ENCODE peak calls at places on chromosomes 2 and 18, in seven cellular contexts. X, D, B, M, W, L and V are unnamed samples.

GRCh38 chr2:177187631-177188312 is 24.8 kb upstream of the HNRNPA3 start:
- DNase-seq in X (peak), D (no peak), B (no peak), M (no peak), W (peak), L (no peak), V (no peak)

GRCh38 chr2:175855236-175855635 is 146.8 kb downstream of the LNPK start:
- DNase-seq in X (no peak), D (no peak), B (no peak), M (no peak), W (no peak), L (no peak), V (no peak)

GRCh38 chr2:20602803-20603202 is 48.1 kb downstream of the HS1BP3 start:
- DNase-seq in X (no peak), D (no peak), B (no peak), M (no peak), W (no peak), L (no peak), V (no peak)

GRCh38 chr2:134275058-134275862 is 21.4 kb downstream of the MGAT5 start:
- DNase-seq in X (no peak), D (no peak), B (no peak), M (no peak), W (no peak), L (no peak), V (no peak)

GRCh38 chr2:41782306-41783158 is 265.3 kb upstream of the PKDCC start:
- DNase-seq in X (peak), D (no peak), B (no peak), M (peak), W (peak), L (peak), V (peak)

GRCh38 chr18:45739848-45740247 is 15.9 kb downstream of the SLC14A1 start:
- DNase-seq in X (no peak), D (no peak), B (no peak), M (no peak), W (no peak), L (no peak), V (no peak)

GRCh38 chr18:45874501-45875184 is 49.2 kb downstream of the SIGLEC15 start:
- DNase-seq in X (no peak), D (no peak), B (no peak), M (no peak), W (no peak), L (no peak), V (no peak)

GRCh38 chr2:225113356-225114015 is 71.2 kb upstream of the DOCK10 start:
- DNase-seq in X (no peak), D (no peak), B (no peak), M (no peak), W (no peak), L (no peak), V (no peak)

GRCh38 chr18:62937065-62937464 is 221.7 kb downstream of the PHLPP1 start:
- DNase-seq in X (no peak), D (no peak), B (no peak), M (no peak), W (peak), L (peak), V (no peak)

GRCh38 chr2:168432565-168433186 is 23.4 kb upstream of the CERS6 start:
- DNase-seq in X (no peak), D (no peak), B (no peak), M (no peak), W (no peak), L (no peak), V (no peak)

GRCh38 chr2:6723865-6724571 is 141.7 kb downstream of the CMPK2 start:
- DNase-seq in X (no peak), D (no peak), B (no peak), M (no peak), W (no peak), L (no peak), V (no peak)

GRCh38 chr2:99101697-99102096 is 39.8 kb upstream of the C2orf15 start:
- DNase-seq in X (no peak), D (no peak), B (no peak), M (no peak), W (peak), L (no peak), V (no peak)

GRCh38 chr18:52348209-52348608 is 8.2 kb downstream of the DCC start:
- DNase-seq in X (no peak), D (no peak), B (no peak), M (no peak), W (peak), L (peak), V (peak)

GRCh38 chr18:36509646-36510197 is 212.2 kb downstream of the FHOD3 start:
- DNase-seq in X (no peak), D (peak), B (no peak), M (no peak), W (no peak), L (no peak), V (no peak)

GRCh38 chr2:12555012-12555645 is 161.6 kb upstream of the TRIB2 start:
- DNase-seq in X (peak), D (no peak), B (no peak), M (no peak), W (peak), L (no peak), V (no peak)

GRCh38 chr2:108031471-108031941 is 45.2 kb downstream of the SLC5A7 start:
- DNase-seq in X (no peak), D (no peak), B (no peak), M (no peak), W (no peak), L (no peak), V (no peak)

GRCh38 chr2:70986499-70987189 is 8.0 kb downstream of the TEX261 start:
- DNase-seq in X (no peak), D (peak), B (no peak), M (no peak), W (no peak), L (no peak), V (no peak)

GRCh38 chr2:238649123-238649522 is 198.8 kb upstream of the TWIST2 start:
- DNase-seq in X (no peak), D (no peak), B (no peak), M (no peak), W (no peak), L (no peak), V (no peak)

GRCh38 chr2:237283136-237283928 is 130.6 kb downstream of the COL6A3 start:
- DNase-seq in X (no peak), D (no peak), B (no peak), M (no peak), W (no peak), L (no peak), V (no peak)

GRCh38 chr18:3448845-3449701 is 899 bp upstream of the TGIF1 start:
- DNase-seq in X (peak), D (peak), B (peak), M (peak), W (peak), L (peak), V (peak)

GRCh38 chr2:197306691-197307030 is 3.9 kb downstream of the ANKRD44 start:
- DNase-seq in X (peak), D (no peak), B (no peak), M (peak), W (no peak), L (no peak), V (no peak)

GRCh38 chr2:182522930-182523541 is 96.2 kb upstream of the PDE1A start:
- DNase-seq in X (no peak), D (no peak), B (no peak), M (no peak), W (no peak), L (no peak), V (no peak)

GRCh38 chr2:11482473-11483031 is 16.6 kb upstream of the E2F6 start:
- DNase-seq in X (no peak), D (no peak), B (no peak), M (no peak), W (no peak), L (no peak), V (peak)

GRCh38 chr2:104863585-104864279 is 9.8 kb downstream of the POU3F3 start:
- DNase-seq in X (no peak), D (no peak), B (no peak), M (no peak), W (no peak), L (no peak), V (peak)
- TF ChIP-seq CTCF in X (no peak), D (no peak), B (no peak), M (no peak), W (no peak), L (no peak), V (no peak)

GRCh38 chr2:130822766-130823165 is 13.9 kb upstream of the ARHGEF4 start:
- DNase-seq in X (no peak), D (no peak), B (no peak), M (no peak), W (no peak), L (no peak), V (no peak)

GRCh38 chr2:130819915-130820861 is 16.5 kb upstream of the ARHGEF4 start:
- DNase-seq in X (peak), D (no peak), B (no peak), M (no peak), W (peak), L (no peak), V (peak)

GRCh38 chr2:130818809-130819208 is 17.9 kb upstream of the ARHGEF4 start:
- DNase-seq in X (no peak), D (no peak), B (no peak), M (no peak), W (no peak), L (no peak), V (no peak)

GRCh38 chr2:130821867-130822266 is 14.8 kb upstream of the ARHGEF4 start:
- DNase-seq in X (no peak), D (no peak), B (no peak), M (no peak), W (no peak), L (no peak), V (no peak)

DNA sequence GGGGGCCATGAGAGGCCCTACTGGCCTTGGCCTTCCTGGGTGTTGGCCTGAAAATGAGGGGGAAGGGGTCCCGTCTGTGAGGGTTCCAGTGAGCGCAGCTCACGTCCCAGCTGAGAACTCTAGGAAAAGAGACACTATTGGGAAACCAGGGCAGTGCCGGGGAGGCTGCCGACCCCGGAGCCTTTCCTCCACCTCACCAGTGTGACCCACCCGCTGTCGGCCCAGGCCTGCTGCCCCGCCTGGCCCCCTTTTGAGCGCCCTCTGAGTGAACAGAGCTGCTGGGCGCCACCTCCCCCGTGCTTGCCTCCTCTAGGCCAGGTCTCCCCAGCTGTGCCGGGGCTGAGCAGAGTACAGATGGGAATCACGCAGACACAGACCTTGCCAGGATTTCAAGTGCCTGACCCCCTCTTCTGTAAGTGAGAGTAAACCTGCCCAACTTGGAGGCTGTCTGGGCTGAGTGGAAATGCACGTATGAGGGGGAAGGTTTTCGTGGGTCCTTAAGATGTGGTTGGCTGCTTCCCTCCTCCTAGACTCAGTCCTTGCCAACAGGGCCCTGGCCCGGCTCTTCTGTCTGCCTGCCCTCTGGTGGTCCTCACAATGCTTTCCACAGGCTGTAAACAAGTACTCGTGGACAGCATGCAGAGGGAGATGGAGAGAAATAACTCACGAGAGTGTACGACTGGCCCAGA is 17.3 kb upstream of the ARHGEF4 start:
- DNase-seq in X (no peak), D (no peak), B (no peak), M (no peak), W (no peak), L (no peak), V (no peak)
- TF ChIP-seq CTCF in X (no peak), D (no peak), B (no peak), M (no peak), W (no peak), L (no peak), V (no peak)

GRCh38 chr18:273525-273924 is 5.7 kb upstream of the THOC1 start:
- DNase-seq in X (no peak), D (no peak), B (no peak), M (no peak), W (no peak), L (no peak), V (no peak)

GRCh38 chr18:272650-273049 is 4.8 kb upstream of the THOC1 start:
- DNase-seq in X (no peak), D (no peak), B (no peak), M (no peak), W (no peak), L (no peak), V (no peak)

GRCh38 chr18:269480-270090 is 1.7 kb upstream of the THOC1 start:
- DNase-seq in X (no peak), D (no peak), B (no peak), M (no peak), W (no peak), L (no peak), V (no peak)

GRCh38 chr18:267380-267687 is 513 bp downstream of the THOC1 start:
- DNase-seq in X (no peak), D (no peak), B (no peak), M (no peak), W (no peak), L (peak), V (no peak)

DNA sequence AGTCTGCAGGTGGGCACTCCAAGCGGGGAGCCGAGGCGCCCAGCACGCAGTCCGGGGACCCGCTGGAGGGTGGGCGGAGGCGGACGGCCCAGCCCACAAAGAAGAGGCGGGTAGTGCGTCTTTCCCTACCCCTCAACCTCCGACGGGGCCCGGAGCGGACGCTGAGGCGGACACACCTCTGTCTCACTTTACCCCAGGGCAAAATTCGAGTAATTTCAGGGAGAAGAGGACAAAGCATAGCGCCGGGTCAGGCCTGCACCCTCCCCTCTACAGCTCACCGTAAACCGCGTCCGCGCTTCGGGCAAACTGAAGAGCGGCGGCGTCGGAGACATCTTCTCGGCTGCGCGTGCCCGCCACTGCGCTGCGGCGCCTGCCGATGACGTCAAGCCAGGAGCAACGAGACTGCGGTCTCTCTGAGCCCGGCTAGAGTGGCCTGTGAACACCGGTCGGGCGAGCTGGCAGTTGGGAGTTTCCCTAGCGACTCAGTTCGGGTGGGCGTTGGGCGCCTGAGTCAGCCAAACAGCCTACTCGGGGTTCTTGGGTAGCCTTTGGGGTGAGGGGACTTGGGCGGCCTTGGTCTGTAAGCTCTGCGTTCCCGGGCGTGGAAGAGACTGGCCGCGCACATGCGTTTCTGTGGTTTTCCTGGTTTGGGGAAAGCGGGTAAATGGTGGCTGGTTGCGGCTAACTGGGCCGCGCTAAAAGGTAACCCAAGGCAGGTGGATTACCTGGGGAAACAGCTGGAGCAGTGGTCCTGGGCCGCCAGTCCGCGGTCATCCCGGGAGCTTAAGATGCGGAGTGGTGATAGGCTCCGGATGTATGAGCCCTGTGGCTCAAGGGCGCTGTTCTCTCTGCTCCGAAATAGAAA is at the start of gene THOC1:
- DNase-seq in X (peak), D (peak), B (peak), M (peak), W (peak), L (peak), V (peak)
- TF ChIP-seq CTCF in X (no peak), D (no peak), B (no peak), M (no peak), W (no peak), L (no peak), V (no peak)

GRCh38 chr2:112688086-112688880 is 32.5 kb upstream of the NT5DC4 start:
- DNase-seq in X (no peak), D (peak), B (no peak), M (no peak), W (no peak), L (peak), V (no peak)

GRCh38 chr2:112684415-112684775 is 36.4 kb upstream of the NT5DC4 start:
- DNase-seq in X (no peak), D (no peak), B (no peak), M (no peak), W (no peak), L (no peak), V (no peak)

GRCh38 chr2:112686348-112687217 is 34.2 kb upstream of the NT5DC4 start:
- DNase-seq in X (no peak), D (peak), B (no peak), M (no peak), W (no peak), L (no peak), V (no peak)

GRCh38 chr2:112683550-112684414 is 37.0 kb upstream of the NT5DC4 start:
- DNase-seq in X (peak), D (no peak), B (no peak), M (no peak), W (no peak), L (no peak), V (no peak)

DNA sequence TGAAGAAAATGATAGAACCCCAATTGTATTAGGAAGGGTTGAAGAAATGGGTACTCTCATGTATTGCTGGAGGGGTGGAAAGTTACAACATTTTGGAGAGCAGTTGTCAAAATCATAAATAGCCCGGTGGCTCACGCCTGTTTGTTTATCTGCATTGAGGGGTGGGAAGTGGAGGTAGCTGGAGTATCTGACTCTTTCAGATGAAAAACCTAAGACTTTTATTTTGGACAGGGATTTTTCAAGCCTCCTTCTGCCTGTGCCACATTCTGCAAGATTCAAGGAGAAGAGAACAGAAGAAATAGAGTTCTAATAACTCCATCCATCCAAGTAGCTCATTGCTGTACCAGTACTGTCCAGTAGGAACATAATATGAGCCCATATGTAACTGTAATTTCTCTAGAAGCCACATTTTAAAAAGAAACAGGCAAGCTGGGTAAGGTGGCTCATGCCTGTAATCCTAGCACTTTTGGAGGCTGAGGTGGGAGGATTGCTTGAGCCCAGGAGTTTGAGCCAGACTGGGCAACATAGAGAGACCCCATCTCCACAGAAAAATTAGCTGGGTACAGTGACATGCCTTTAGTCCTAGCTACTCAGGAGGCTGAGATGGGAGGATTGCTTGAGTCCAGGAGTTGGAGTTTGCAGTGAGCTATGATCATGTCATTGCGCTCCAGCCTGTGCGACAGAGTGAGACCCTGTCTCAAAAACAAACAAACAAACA is 35.5 kb upstream of the NT5DC4 start:
- DNase-seq in X (no peak), D (no peak), B (no peak), M (no peak), W (no peak), L (peak), V (no peak)
- TF ChIP-seq CTCF in X (peak), D (no peak), B (no peak), M (no peak), W (peak), L (no peak), V (peak)

GRCh38 chr2:201828235-201828634 is 21.9 kb downstream of the CDK15 start:
- DNase-seq in X (no peak), D (no peak), B (no peak), M (no peak), W (no peak), L (no peak), V (no peak)
- TF ChIP-seq CTCF in X (no peak), D (no peak), B (no peak), M (no peak), W (no peak), L (no peak), V (no peak)

GRCh38 chr2:172997031-172997430 is 78.6 kb upstream of the MAP3K20 start:
- DNase-seq in X (no peak), D (no peak), B (no peak), M (no peak), W (no peak), L (no peak), V (no peak)

GRCh38 chr2:172998547-172998946 is 77.1 kb upstream of the MAP3K20 start:
- DNase-seq in X (peak), D (no peak), B (no peak), M (no peak), W (peak), L (no peak), V (no peak)

GRCh38 chr2:172993924-172994717 is 81.5 kb upstream of the MAP3K20 start:
- DNase-seq in X (no peak), D (no peak), B (no peak), M (no peak), W (no peak), L (no peak), V (no peak)

GRCh38 chr2:172996387-172996961 is 79.2 kb upstream of the MAP3K20 start:
- DNase-seq in X (no peak), D (no peak), B (no peak), M (no peak), W (no peak), L (peak), V (no peak)

DNA sequence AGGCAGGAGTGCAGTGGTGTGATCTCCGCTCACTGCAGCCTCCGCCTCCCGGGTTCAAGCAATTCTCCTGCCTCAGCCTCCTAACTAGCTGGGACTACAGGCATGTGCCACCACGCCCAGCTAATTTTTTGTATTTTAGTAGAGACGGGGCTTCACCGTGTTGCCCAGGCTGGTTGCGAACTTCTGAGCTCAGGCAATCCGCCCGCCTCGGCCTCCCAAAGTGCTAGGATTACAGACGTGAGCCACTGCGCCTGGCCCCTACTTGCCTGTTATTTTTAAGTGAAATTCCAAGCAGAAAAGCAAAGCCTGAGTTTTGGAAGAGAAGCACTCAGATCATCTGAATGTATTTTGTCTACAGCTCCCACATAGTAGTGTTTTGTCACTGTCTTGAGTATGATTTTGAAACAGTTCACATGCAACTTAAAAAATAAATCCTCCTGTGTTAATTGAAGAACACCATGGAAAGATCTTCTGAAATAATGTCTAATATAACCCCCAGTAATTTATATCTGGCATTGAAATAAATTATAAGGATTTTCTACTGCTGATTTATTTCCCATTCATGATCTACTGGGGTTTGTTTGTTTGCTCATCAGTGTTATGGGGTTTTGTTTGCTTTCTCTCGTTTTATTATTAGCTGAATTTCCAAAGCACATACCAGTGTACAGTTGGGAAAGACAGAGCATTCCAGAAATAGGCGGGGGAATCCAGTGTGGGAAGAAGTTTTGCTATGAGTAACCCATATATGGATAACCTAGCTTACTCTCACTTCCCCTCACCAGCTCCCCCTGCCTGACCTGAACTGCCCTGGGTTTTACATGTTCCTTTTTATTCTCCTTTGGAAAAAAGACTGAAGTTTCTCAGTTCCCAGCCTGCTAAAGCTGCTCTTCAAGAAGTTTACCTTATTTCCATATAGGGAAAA is 80.1 kb upstream of the MAP3K20 start:
- DNase-seq in X (peak), D (no peak), B (no peak), M (no peak), W (peak), L (peak), V (no peak)
- TF ChIP-seq CTCF in X (peak), D (peak), B (no peak), M (no peak), W (peak), L (peak), V (no peak)